ENCODE peak calls at places on chromosomes 12 and 14, in eight cellular contexts. R is HTR-8/SVneo; M is NCI-H446; T is anterior cingulate cortex; L is M059J; P is activated CD4-positive, alpha-beta T cell treated with anti-CD3 and anti-CD28 coated beads, Interleukin-2, amount 50 U/mL, for 24 hours; E is epithelial cell of esophagus; D is fibroblast of mammary gland. S is an unnamed sample.

GRCh38 chr12:117832459-117833457 is 136.0 kb downstream of the KSR2 start:
- DNase-seq in M (no peak), D (peak), E (no peak), P (no peak), L (peak), R (no peak), T (no peak), S (peak)

GRCh38 chr14:22434901-22435565 is 154.0 kb downstream of the DAD1 start:
- DNase-seq in E (no peak), P (no peak), R (no peak), T (no peak), M (peak), D (no peak), L (no peak), S (no peak)

GRCh38 chr14:32470161-32470705 is 141.1 kb downstream of the AKAP6 start:
- DNase-seq in L (no peak), T (no peak), D (no peak), R (no peak), M (no peak), E (peak), P (no peak), S (no peak)

GRCh38 chr12:88052686-88053085 is 23.5 kb upstream of the C12orf50 start:
- DNase-seq in P (no peak), R (no peak), L (peak), T (peak), M (peak), E (peak), D (peak), S (peak)

GRCh38 chr14:74362361-74362915 is 14.2 kb downstream of the VRTN start:
- DNase-seq in E (peak), T (peak), P (peak), D (peak), L (peak), R (peak), M (peak), S (peak)

GRCh38 chr12:87935216-87935615 is 94.0 kb downstream of the C12orf50 start:
- DNase-seq in T (no peak), R (no peak), M (no peak), P (no peak), E (peak), L (no peak), D (no peak), S (no peak)

GRCh38 chr12:67720383-67720856 is 71.9 kb downstream of the DYRK2 start:
- DNase-seq in D (peak), P (no peak), E (no peak), T (no peak), M (peak), R (peak), L (peak), S (peak)

GRCh38 chr12:47742253-47742825 is 16.3 kb downstream of the RAPGEF3 start:
- DNase-seq in L (peak), P (peak), D (peak), E (peak), R (peak), M (peak), T (no peak), S (peak)

GRCh38 chr12:32159381-32159780 is 52.7 kb downstream of the BICD1 start:
- DNase-seq in M (no peak), T (no peak), E (no peak), P (no peak), L (no peak), D (no peak), R (no peak), S (no peak)

GRCh38 chr14:47438650-47439140 is 236.7 kb downstream of the MDGA2 start:
- DNase-seq in T (no peak), R (peak), P (no peak), E (peak), L (peak), M (peak), D (peak), S (peak)

GRCh38 chr14:105384041-105384557 is 14.2 kb upstream of the TEX22 start:
- DNase-seq in D (no peak), P (no peak), T (no peak), E (peak), L (no peak), M (no peak), R (no peak), S (no peak)

GRCh38 chr12:68007023-68007422 is 17.8 kb downstream of the IFNG-AS1 start:
- DNase-seq in L (no peak), T (no peak), P (no peak), E (peak), D (peak), M (no peak), R (no peak), S (no peak)

GRCh38 chr14:69398818-69399210 is 322 bp downstream of the SLC39A9 start:
- DNase-seq in R (no peak), T (no peak), P (no peak), M (no peak), E (no peak), L (no peak), D (no peak), S (no peak)

S was measured in HT1080.